ENCODE peak calls at places on chromosomes 2 and 18, in seven cellular contexts. One of them, this sample, is unnamed.

GRCh38 chr2:11067221-11068078 is 87.8 kb upstream of the SLC66A3 start:
- DNase-seq in Caco-2: no peak
- DNase-seq in uterus: no peak
- DNase-seq in thoracic aorta: no peak
- DNase-seq in aorta: no peak
- DNase-seq in adrenal gland: no peak
- DNase-seq in cardiac fibroblast: no peak
- DNase-seq in this sample: no peak

GRCh38 chr2:201406077-201406662 is 45.1 kb downstream of the TRAK2 start:
- DNase-seq in Caco-2: no peak
- DNase-seq in uterus: peak; percentile 23
- DNase-seq in thoracic aorta: no peak
- DNase-seq in aorta: no peak
- DNase-seq in adrenal gland: peak; percentile 47
- DNase-seq in cardiac fibroblast: peak; percentile 86
- DNase-seq in this sample: peak; percentile 95

GRCh38 chr2:53960476-53960875 is 10.3 kb downstream of the PSME4 start:
- DNase-seq in Caco-2: no peak
- DNase-seq in uterus: no peak
- DNase-seq in thoracic aorta: no peak
- DNase-seq in aorta: no peak
- DNase-seq in adrenal gland: no peak
- DNase-seq in cardiac fibroblast: no peak
- DNase-seq in this sample: no peak

GRCh38 chr2:53442783-53443182 is 324.8 kb upstream of the CHAC2 start:
- DNase-seq in Caco-2: peak; percentile 26
- DNase-seq in uterus: no peak
- DNase-seq in thoracic aorta: no peak
- DNase-seq in aorta: no peak
- DNase-seq in adrenal gland: no peak
- DNase-seq in cardiac fibroblast: no peak
- DNase-seq in this sample: no peak

GRCh38 chr18:76345901-76346300 is 149.1 kb downstream of the ZNF516 start:
- DNase-seq in Caco-2: no peak
- DNase-seq in uterus: no peak
- DNase-seq in thoracic aorta: no peak
- DNase-seq in aorta: no peak
- DNase-seq in adrenal gland: no peak
- DNase-seq in cardiac fibroblast: no peak
- DNase-seq in this sample: no peak

GRCh38 chr2:95058466-95058988 is 33.0 kb downstream of the MAL start:
- DNase-seq in Caco-2: no peak
- DNase-seq in uterus: no peak
- DNase-seq in thoracic aorta: no peak
- DNase-seq in aorta: peak; percentile 59
- DNase-seq in adrenal gland: no peak
- DNase-seq in cardiac fibroblast: no peak
- DNase-seq in this sample: no peak

GRCh38 chr2:180604077-180604476 is 376.3 kb upstream of the UBE2E3 start:
- DNase-seq in Caco-2: peak; percentile 19
- DNase-seq in uterus: no peak
- DNase-seq in thoracic aorta: no peak
- DNase-seq in aorta: no peak
- DNase-seq in adrenal gland: no peak
- DNase-seq in cardiac fibroblast: peak; percentile 45
- DNase-seq in this sample: peak; percentile 28

GRCh38 chr2:208025037-208025813 is at the start of gene PLEKHM3:
- DNase-seq in Caco-2: peak; percentile 91
- DNase-seq in uterus: peak; percentile 85
- DNase-seq in thoracic aorta: peak; percentile 45
- DNase-seq in aorta: peak; percentile 95
- DNase-seq in adrenal gland: peak; percentile 85
- DNase-seq in cardiac fibroblast: peak; percentile 92
- DNase-seq in this sample: peak; percentile 89

GRCh38 chr2:219247678-219248642 is 2.7 kb downstream of the STK16 start:
- DNase-seq in Caco-2: peak; percentile 31
- DNase-seq in uterus: no peak
- DNase-seq in thoracic aorta: no peak
- DNase-seq in aorta: no peak
- DNase-seq in adrenal gland: no peak
- DNase-seq in cardiac fibroblast: no peak
- DNase-seq in this sample: no peak

GRCh38 chr2:207154556-207155179 is 11.1 kb downstream of the KLF7 start:
- DNase-seq in Caco-2: no peak
- DNase-seq in uterus: no peak
- DNase-seq in thoracic aorta: no peak
- DNase-seq in aorta: no peak
- DNase-seq in adrenal gland: no peak
- DNase-seq in cardiac fibroblast: peak; percentile 6
- DNase-seq in this sample: no peak

GRCh38 chr18:70461323-70462077 is 172.7 kb downstream of the SOCS6 start:
- DNase-seq in Caco-2: no peak
- DNase-seq in uterus: no peak
- DNase-seq in thoracic aorta: no peak
- DNase-seq in aorta: no peak
- DNase-seq in adrenal gland: no peak
- DNase-seq in cardiac fibroblast: no peak
- DNase-seq in this sample: no peak

GRCh38 chr18:70463085-70463484 is 174.2 kb downstream of the SOCS6 start:
- DNase-seq in Caco-2: no peak
- DNase-seq in uterus: no peak
- DNase-seq in thoracic aorta: no peak
- DNase-seq in aorta: no peak
- DNase-seq in adrenal gland: no peak
- DNase-seq in cardiac fibroblast: no peak
- DNase-seq in this sample: no peak

GRCh38 chr18:70462078-70462439 is 173.2 kb downstream of the SOCS6 start:
- DNase-seq in Caco-2: no peak
- DNase-seq in uterus: no peak
- DNase-seq in thoracic aorta: no peak
- DNase-seq in aorta: no peak
- DNase-seq in adrenal gland: no peak
- DNase-seq in cardiac fibroblast: no peak
- DNase-seq in this sample: no peak

GRCh38 chr18:70468861-70469570 is 180.2 kb downstream of the SOCS6 start:
- DNase-seq in Caco-2: no peak
- DNase-seq in uterus: no peak
- DNase-seq in thoracic aorta: no peak
- DNase-seq in aorta: no peak
- DNase-seq in adrenal gland: no peak
- DNase-seq in cardiac fibroblast: no peak
- DNase-seq in this sample: no peak

GRCh38 chr18:70464343-70465114 is 175.7 kb downstream of the SOCS6 start:
- DNase-seq in Caco-2: peak; percentile 55
- DNase-seq in uterus: peak; percentile 44
- DNase-seq in thoracic aorta: peak; percentile 11
- DNase-seq in aorta: peak; percentile 87
- DNase-seq in adrenal gland: peak; percentile 73
- DNase-seq in cardiac fibroblast: peak; percentile 68
- DNase-seq in this sample: peak; percentile 69
- H3K4me3 ChIP-seq in Caco-2: peak overlapping the region; percentile 4
- H3K4me3 ChIP-seq in uterus: no peak overlapping the region
- H3K4me3 ChIP-seq in thoracic aorta: peak overlapping the region; percentile 62
- H3K4me3 ChIP-seq in aorta: no peak overlapping the region
- H3K4me3 ChIP-seq in adrenal gland: peak overlapping the region; percentile 34
- H3K4me3 ChIP-seq in cardiac fibroblast: peak overlapping the region; percentile 29
- H3K4me3 ChIP-seq in this sample: peak overlapping the region; percentile 52

DNA sequence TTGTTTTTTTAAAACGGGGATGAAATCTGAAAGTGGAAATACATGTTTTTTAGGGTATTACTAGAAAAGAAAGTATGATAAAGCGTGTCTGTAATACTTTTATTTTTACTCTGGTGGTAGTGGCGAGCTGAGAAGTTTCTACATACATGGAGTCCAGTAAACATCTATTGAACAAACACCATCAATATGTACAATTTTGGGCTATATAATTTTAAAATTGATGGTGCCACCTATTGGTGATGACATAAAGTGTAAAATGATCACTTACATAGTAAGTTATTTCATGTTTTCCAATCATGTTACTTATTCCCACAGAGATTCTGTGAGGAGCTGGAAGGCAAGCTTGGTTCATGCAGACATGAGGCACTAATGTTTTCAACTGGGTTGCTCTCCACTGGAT is 31.5 kb upstream of the NFE2L2 start:
- DNase-seq in Caco-2: no peak
- DNase-seq in uterus: no peak
- DNase-seq in thoracic aorta: no peak
- DNase-seq in aorta: no peak
- DNase-seq in adrenal gland: no peak
- DNase-seq in cardiac fibroblast: peak; percentile 66
- DNase-seq in this sample: peak; percentile 39
- H3K4me3 ChIP-seq in Caco-2: no peak overlapping the region
- H3K4me3 ChIP-seq in uterus: no peak overlapping the region
- H3K4me3 ChIP-seq in thoracic aorta: peak overlapping the region; percentile 43
- H3K4me3 ChIP-seq in aorta: peak overlapping the region; percentile 69
- H3K4me3 ChIP-seq in adrenal gland: peak overlapping the region; percentile 24
- H3K4me3 ChIP-seq in cardiac fibroblast: no peak overlapping the region
- H3K4me3 ChIP-seq in this sample: no peak overlapping the region

DNA sequence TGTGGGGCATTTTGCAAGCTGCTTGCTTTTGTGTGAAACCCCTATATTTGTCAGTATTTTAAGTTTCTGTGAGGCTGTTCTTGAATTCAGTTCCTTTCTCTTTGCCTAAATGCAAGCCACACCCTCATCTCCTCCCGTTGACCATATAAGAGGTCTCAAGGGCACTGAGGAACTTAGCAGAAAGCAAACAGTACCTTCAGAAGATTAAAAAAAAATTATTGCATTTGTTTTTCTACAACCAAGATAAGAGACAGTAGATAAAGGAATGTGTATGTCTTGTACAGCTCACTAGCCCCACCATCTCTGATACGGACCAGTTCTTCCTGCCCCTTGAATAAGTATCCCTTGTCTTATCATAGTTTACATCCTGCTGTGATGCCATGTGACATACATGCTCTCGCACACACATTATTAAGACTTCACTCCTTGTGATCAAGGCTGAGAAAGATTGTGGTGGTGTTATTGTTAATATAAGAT is 64.2 kb downstream of the NPAS2 start:
- DNase-seq in Caco-2: peak; percentile 48
- DNase-seq in uterus: no peak
- DNase-seq in thoracic aorta: no peak
- DNase-seq in aorta: no peak
- DNase-seq in adrenal gland: no peak
- DNase-seq in cardiac fibroblast: no peak
- DNase-seq in this sample: peak; percentile 52
- H3K4me3 ChIP-seq in Caco-2: no peak overlapping the region
- H3K4me3 ChIP-seq in uterus: no peak overlapping the region
- H3K4me3 ChIP-seq in thoracic aorta: no peak overlapping the region
- H3K4me3 ChIP-seq in aorta: no peak overlapping the region
- H3K4me3 ChIP-seq in adrenal gland: no peak overlapping the region
- H3K4me3 ChIP-seq in cardiac fibroblast: no peak overlapping the region
- H3K4me3 ChIP-seq in this sample: no peak overlapping the region

DNA sequence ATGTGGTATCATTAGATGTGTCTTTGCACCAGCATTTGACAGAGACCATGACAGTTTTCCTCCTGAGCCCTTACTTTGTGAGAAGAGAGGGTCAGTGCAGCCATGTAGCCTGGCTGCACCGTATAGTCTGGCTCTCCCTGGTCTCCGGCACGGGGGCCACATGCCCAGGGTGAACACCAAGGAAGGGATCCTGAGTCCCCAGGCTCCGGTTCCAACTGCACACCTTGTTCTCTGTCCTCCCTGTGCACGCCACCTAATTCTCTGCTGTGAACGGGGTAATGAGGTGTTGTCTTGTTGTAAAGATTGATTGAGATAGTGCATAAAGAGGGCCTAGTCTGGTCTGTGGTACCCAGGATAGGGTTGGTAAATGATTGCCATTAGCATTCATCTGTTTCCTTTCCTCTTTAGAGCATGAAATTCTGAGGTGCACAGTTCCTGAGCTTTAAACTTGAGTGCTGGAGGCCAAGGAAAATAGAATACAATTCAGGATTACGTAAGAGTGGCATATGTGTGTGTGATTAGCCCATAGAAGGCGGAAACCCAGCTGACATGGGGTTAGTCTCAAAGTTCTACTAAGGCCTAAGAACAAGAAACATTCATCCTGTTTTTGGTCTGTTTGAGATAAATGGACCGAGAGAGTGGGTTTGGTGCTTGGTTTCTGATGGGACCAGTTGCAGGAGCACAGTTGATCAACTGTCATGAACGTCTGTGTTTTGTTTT is 55.5 kb downstream of the NCK2 start:
- DNase-seq in Caco-2: no peak
- DNase-seq in uterus: no peak
- DNase-seq in thoracic aorta: no peak
- DNase-seq in aorta: no peak
- DNase-seq in adrenal gland: no peak
- DNase-seq in cardiac fibroblast: peak; percentile 78
- DNase-seq in this sample: peak; percentile 58
- H3K4me3 ChIP-seq in Caco-2: no peak overlapping the region
- H3K4me3 ChIP-seq in uterus: no peak overlapping the region
- H3K4me3 ChIP-seq in thoracic aorta: no peak overlapping the region
- H3K4me3 ChIP-seq in aorta: no peak overlapping the region
- H3K4me3 ChIP-seq in adrenal gland: no peak overlapping the region
- H3K4me3 ChIP-seq in cardiac fibroblast: no peak overlapping the region
- H3K4me3 ChIP-seq in this sample: no peak overlapping the region

GRCh38 chr2:162092656-162093556 is 18.9 kb upstream of the DPP4 start:
- DNase-seq in Caco-2: no peak
- DNase-seq in uterus: peak; percentile 29
- DNase-seq in thoracic aorta: no peak
- DNase-seq in aorta: peak; percentile 80
- DNase-seq in adrenal gland: no peak
- DNase-seq in cardiac fibroblast: peak; percentile 98
- DNase-seq in this sample: peak; percentile 98
- H3K4me3 ChIP-seq in Caco-2: no peak overlapping the region
- H3K4me3 ChIP-seq in uterus: no peak overlapping the region
- H3K4me3 ChIP-seq in thoracic aorta: no peak overlapping the region
- H3K4me3 ChIP-seq in aorta: no peak overlapping the region
- H3K4me3 ChIP-seq in adrenal gland: no peak overlapping the region
- H3K4me3 ChIP-seq in cardiac fibroblast: no peak overlapping the region
- H3K4me3 ChIP-seq in this sample: no peak overlapping the region

GRCh38 chr18:52395146-52395852 is 55.3 kb downstream of the DCC start:
- DNase-seq in Caco-2: no peak
- DNase-seq in uterus: no peak
- DNase-seq in thoracic aorta: no peak
- DNase-seq in aorta: no peak
- DNase-seq in adrenal gland: no peak
- DNase-seq in cardiac fibroblast: no peak
- DNase-seq in this sample: no peak

GRCh38 chr18:52387246-52387645 is 47.2 kb downstream of the DCC start:
- DNase-seq in Caco-2: no peak
- DNase-seq in uterus: no peak
- DNase-seq in thoracic aorta: no peak
- DNase-seq in aorta: no peak
- DNase-seq in adrenal gland: no peak
- DNase-seq in cardiac fibroblast: no peak
- DNase-seq in this sample: no peak

GRCh38 chr18:52394602-52395001 is 54.6 kb downstream of the DCC start:
- DNase-seq in Caco-2: no peak
- DNase-seq in uterus: no peak
- DNase-seq in thoracic aorta: no peak
- DNase-seq in aorta: no peak
- DNase-seq in adrenal gland: no peak
- DNase-seq in cardiac fibroblast: no peak
- DNase-seq in this sample: no peak

GRCh38 chr18:52392160-52392559 is 52.2 kb downstream of the DCC start:
- DNase-seq in Caco-2: no peak
- DNase-seq in uterus: no peak
- DNase-seq in thoracic aorta: no peak
- DNase-seq in aorta: no peak
- DNase-seq in adrenal gland: no peak
- DNase-seq in cardiac fibroblast: no peak
- DNase-seq in this sample: no peak
- H3K4me3 ChIP-seq in Caco-2: no peak overlapping the region
- H3K4me3 ChIP-seq in uterus: no peak overlapping the region
- H3K4me3 ChIP-seq in thoracic aorta: no peak overlapping the region
- H3K4me3 ChIP-seq in aorta: no peak overlapping the region
- H3K4me3 ChIP-seq in adrenal gland: no peak overlapping the region
- H3K4me3 ChIP-seq in cardiac fibroblast: no peak overlapping the region
- H3K4me3 ChIP-seq in this sample: no peak overlapping the region